ENCODE peak calls at places on chromosomes 7 and 10, in eight cellular contexts. I is RPMI7951; A is neural crest cell; Z is Panc1; T is activated CD4-positive, alpha-beta T cell treated with anti-CD3 and anti-CD28 coated beads, Interleukin-2, amount 10 ng/mL, durations not matched to agents 7 days and 5 days; B is activated T-cell treated with anti-CD3 and anti-CD28 coated beads, Interleukin-2, amount 50 U/mL, for 1 hour; E is NCI-H2081 treated with DMSO at 0.1 percent for 48 hours; S is NCI-H460. D is an unnamed sample.

GRCh38 chr10:125004571-125005311 is 62.8 kb downstream of the ZRANB1 start:
- DNase-seq in I (no peak), A (no peak), Z (no peak), T (no peak), B (no peak), E (no peak), S (no peak), D (no peak)

GRCh38 chr10:30581779-30582380 is 47.7 kb downstream of the LYZL2 start:
- DNase-seq in I (peak), A (peak), Z (no peak), T (peak), B (no peak), E (no peak), S (peak), D (peak)

GRCh38 chr10:97830064-97830463 is 19.6 kb upstream of the GOLGA7B start:
- DNase-seq in I (no peak), A (no peak), Z (no peak), T (no peak), B (no peak), E (no peak), S (no peak), D (no peak)

GRCh38 chr10:124732931-124733536 is 11.1 kb downstream of the FAM53B start:
- DNase-seq in I (peak), A (no peak), Z (no peak), T (peak), B (peak), E (no peak), S (no peak), D (no peak)

GRCh38 chr7:84847790-84848189 is 339.1 kb downstream of the SEMA3D start:
- DNase-seq in I (no peak), A (no peak), Z (no peak), T (no peak), B (no peak), E (no peak), S (no peak), D (no peak)

GRCh38 chr10:71697938-71698709 is 21.5 kb downstream of the C10orf105 start:
- DNase-seq in I (no peak), A (no peak), Z (no peak), T (peak), B (no peak), E (no peak), S (no peak), D (no peak)

GRCh38 chr7:34361663-34362250 is 296.3 kb upstream of the NPSR1 start:
- DNase-seq in I (peak), A (no peak), Z (no peak), T (no peak), B (no peak), E (no peak), S (no peak), D (no peak)

GRCh38 chr7:45978731-45979211 is 57.7 kb upstream of the IGFBP3 start:
- DNase-seq in I (no peak), A (no peak), Z (no peak), T (no peak), B (no peak), E (no peak), S (no peak), D (no peak)

GRCh38 chr10:101829561-101830315 is 11.5 kb upstream of the OGA start:
- DNase-seq in I (peak), A (no peak), Z (no peak), T (peak), B (peak), E (no peak), S (no peak), D (no peak)

GRCh38 chr10:133537551-133538545 is 10.7 kb downstream of the CYP2E1 start:
- DNase-seq in I (no peak), A (no peak), Z (no peak), T (no peak), B (no peak), E (no peak), S (no peak), D (peak)

GRCh38 chr10:70191161-70191770 is 21.0 kb upstream of the SAR1A start:
- DNase-seq in I (no peak), A (no peak), Z (no peak), T (no peak), B (no peak), E (no peak), S (no peak), D (no peak)

GRCh38 chr10:111836586-111836985 is 347.0 kb downstream of the GPAM start:
- DNase-seq in I (no peak), A (no peak), Z (no peak), T (no peak), B (no peak), E (no peak), S (no peak), D (no peak)

GRCh38 chr10:16481052-16481728 is 40.5 kb downstream of the C1QL3 start:
- DNase-seq in I (no peak), A (no peak), Z (no peak), T (no peak), B (no peak), E (no peak), S (no peak), D (no peak)

GRCh38 chr10:128711776-128712175 is 585.6 kb upstream of the MKI67 start:
- DNase-seq in I (no peak), A (no peak), Z (no peak), T (no peak), B (no peak), E (no peak), S (no peak), D (no peak)

GRCh38 chr7:131383417-131383816 is 55.7 kb downstream of the MKLN1 start:
- DNase-seq in I (no peak), A (no peak), Z (no peak), T (no peak), B (no peak), E (no peak), S (no peak), D (peak)

D was measured in HT1080.